ENCODE peak calls at places on chromosomes 13 and 19, in eight cellular contexts. One of them, this sample, is unnamed.

GRCh38 chr13:51271528-51272070 is 49.4 kb downstream of the FAM124A start:
- DNase-seq in AG10803: no peak
- DNase-seq in iris pigment epithelial cell: peak
- DNase-seq in substantia nigra: no peak
- DNase-seq in testis: no peak
- DNase-seq in GM12865: no peak
- DNase-seq in GDM1: no peak
- DNase-seq in AG20443: no peak
- DNase-seq in this sample: no peak

GRCh38 chr19:55251296-55252081 is 7.3 kb downstream of the PPP6R1 start:
- DNase-seq in AG10803: no peak
- DNase-seq in iris pigment epithelial cell: peak
- DNase-seq in substantia nigra: no peak
- DNase-seq in testis: no peak
- DNase-seq in GM12865: peak
- DNase-seq in GDM1: peak
- DNase-seq in AG20443: no peak
- DNase-seq in this sample: no peak

GRCh38 chr13:109454167-109454917 is 332.0 kb downstream of the IRS2 start:
- DNase-seq in AG10803: peak
- DNase-seq in iris pigment epithelial cell: no peak
- DNase-seq in substantia nigra: no peak
- DNase-seq in testis: no peak
- DNase-seq in GM12865: no peak
- DNase-seq in GDM1: no peak
- DNase-seq in AG20443: peak
- DNase-seq in this sample: no peak

GRCh38 chr13:37910790-37911189 is 41.2 kb upstream of the TRPC4 start:
- DNase-seq in AG10803: no peak
- DNase-seq in iris pigment epithelial cell: no peak
- DNase-seq in substantia nigra: no peak
- DNase-seq in testis: no peak
- DNase-seq in GM12865: no peak
- DNase-seq in GDM1: no peak
- DNase-seq in AG20443: no peak
- DNase-seq in this sample: no peak

GRCh38 chr19:30824809-30825208 is 452.6 kb downstream of the ZNF536 start:
- DNase-seq in AG10803: no peak
- DNase-seq in iris pigment epithelial cell: no peak
- DNase-seq in substantia nigra: no peak
- DNase-seq in testis: no peak
- DNase-seq in GM12865: no peak
- DNase-seq in GDM1: no peak
- DNase-seq in AG20443: no peak
- DNase-seq in this sample: no peak

GRCh38 chr13:112255550-112256120 is 120.5 kb upstream of the SPACA7 start:
- DNase-seq in AG10803: no peak
- DNase-seq in iris pigment epithelial cell: no peak
- DNase-seq in substantia nigra: no peak
- DNase-seq in testis: no peak
- DNase-seq in GM12865: no peak
- DNase-seq in GDM1: no peak
- DNase-seq in AG20443: no peak
- DNase-seq in this sample: no peak

GRCh38 chr19:46959962-46960556 is 59.6 kb upstream of the NPAS1 start:
- DNase-seq in AG10803: no peak
- DNase-seq in iris pigment epithelial cell: no peak
- DNase-seq in substantia nigra: no peak
- DNase-seq in testis: no peak
- DNase-seq in GM12865: no peak
- DNase-seq in GDM1: no peak
- DNase-seq in AG20443: no peak
- DNase-seq in this sample: no peak

GRCh38 chr13:50907781-50908180 is 1.8 kb upstream of the RNASEH2B start:
- DNase-seq in AG10803: no peak
- DNase-seq in iris pigment epithelial cell: no peak
- DNase-seq in substantia nigra: no peak
- DNase-seq in testis: no peak
- DNase-seq in GM12865: no peak
- DNase-seq in GDM1: no peak
- DNase-seq in AG20443: no peak
- DNase-seq in this sample: no peak

GRCh38 chr13:43698743-43699142 is 88.0 kb downstream of the ENOX1 start:
- DNase-seq in AG10803: peak
- DNase-seq in iris pigment epithelial cell: peak
- DNase-seq in substantia nigra: no peak
- DNase-seq in testis: no peak
- DNase-seq in GM12865: no peak
- DNase-seq in GDM1: no peak
- DNase-seq in AG20443: peak
- DNase-seq in this sample: no peak

GRCh38 chr13:85650613-85651012 is 148.6 kb downstream of the SLITRK6 start:
- DNase-seq in AG10803: no peak
- DNase-seq in iris pigment epithelial cell: peak
- DNase-seq in substantia nigra: no peak
- DNase-seq in testis: no peak
- DNase-seq in GM12865: no peak
- DNase-seq in GDM1: no peak
- DNase-seq in AG20443: no peak
- DNase-seq in this sample: no peak

GRCh38 chr13:59746291-59746962 is 417.3 kb downstream of the DIAPH3 start:
- DNase-seq in AG10803: peak
- DNase-seq in iris pigment epithelial cell: peak
- DNase-seq in substantia nigra: no peak
- DNase-seq in testis: no peak
- DNase-seq in GM12865: peak
- DNase-seq in GDM1: no peak
- DNase-seq in AG20443: peak
- DNase-seq in this sample: no peak

GRCh38 chr13:102441085-102441484 is 39.2 kb upstream of the FGF14 start:
- DNase-seq in AG10803: no peak
- DNase-seq in iris pigment epithelial cell: no peak
- DNase-seq in substantia nigra: no peak
- DNase-seq in testis: no peak
- DNase-seq in GM12865: no peak
- DNase-seq in GDM1: no peak
- DNase-seq in AG20443: no peak
- DNase-seq in this sample: no peak